ENCODE peak calls at places on chromosomes 6 and 20, in five cellular contexts. B is choroid plexus epithelial cell, S is IMR-90, H is NCI-H1694, W is nephron progenitor cell. Q is an unnamed sample.
A peak's percentile ranks its signal among the peaks of the same experiment; 100 is the strongest.

GRCh38 chr20:38825901-38826625 is 20.6 kb downstream of the PPP1R16B start:
- DNase-seq in B (peak; percentile 86), S (peak; percentile 67), H (no peak), W (peak; percentile 33), Q (peak; percentile 29)

GRCh38 chr6:164252952-164253351 is 838.4 kb downstream of the QKI start:
- DNase-seq in B (peak; percentile 3), S (no peak), H (no peak), W (peak; percentile 57), Q (no peak)

GRCh38 chr20:2131366-2131765 is 29.7 kb downstream of the STK35 start:
- DNase-seq in B (peak; percentile 67), S (peak; percentile 86), H (no peak), W (no peak), Q (peak; percentile 75)

GRCh38 chr20:14925286-14925685 is 587.9 kb upstream of the FLRT3 start:
- DNase-seq in B (peak; percentile 59), S (no peak), H (no peak), W (no peak), Q (peak; percentile 13)

GRCh38 chr6:21933351-21933750 is 339.8 kb downstream of the SOX4 start:
- DNase-seq in B (no peak), S (no peak), H (no peak), W (no peak), Q (no peak)

GRCh38 chr20:13941031-13941430 is 49.4 kb downstream of the SEL1L2 start:
- DNase-seq in B (no peak), S (no peak), H (no peak), W (no peak), Q (no peak)

GRCh38 chr6:43292763-43293318 is 5.2 kb upstream of the SLC22A7 start:
- DNase-seq in B (no peak), S (no peak), H (no peak), W (no peak), Q (no peak)

GRCh38 chr6:27126815-27127537 is 120.5 kb upstream of the PRSS16 start:
- DNase-seq in B (peak; percentile 95), S (peak; percentile 90), H (peak; percentile 83), W (peak; percentile 82), Q (peak; percentile 90)

GRCh38 chr6:112223070-112223861 is 31.1 kb downstream of the LAMA4 start:
- DNase-seq in B (peak; percentile 95), S (peak; percentile 92), H (no peak), W (no peak), Q (peak; percentile 69)

GRCh38 chr6:75530696-75531095 is 37.1 kb upstream of the FILIP1 start:
- DNase-seq in B (peak; percentile 75), S (peak; percentile 18), H (no peak), W (no peak), Q (no peak)

GRCh38 chr6:10248378-10248843 is 166.5 kb downstream of the TFAP2A start:
- DNase-seq in B (peak; percentile 23), S (peak; percentile 2), H (no peak), W (no peak), Q (no peak)

GRCh38 chr6:2524090-2524489 is 226.6 kb downstream of the MYLK4 start:
- DNase-seq in B (no peak), S (no peak), H (no peak), W (no peak), Q (no peak)

GRCh38 chr6:145895802-145896201 is 68.4 kb downstream of the SHPRH start:
- DNase-seq in B (peak; percentile 56), S (peak; percentile 28), H (peak; percentile 6), W (no peak), Q (peak; percentile 4)

GRCh38 chr6:26534681-26535465 is 3.3 kb upstream of the HMGN4 start:
- DNase-seq in B (no peak), S (no peak), H (peak; percentile 86), W (no peak), Q (no peak)

Q was measured in mesenchymal stem cell.